ENCODE peak calls at places on chromosome 12, in five cellular contexts. F is lower lobe of right lung, J is colonic mucosa, C is ovary, I is left ventricle myocardium inferior. D is an unnamed sample.
A peak's percentile ranks its signal among the peaks of the same experiment; 100 is the strongest.

GRCh38 chr12:28583771-28584261 is 393.6 kb downstream of the CCDC91 start:
- DNase-seq in F (no peak), J (no peak), C (no peak), I (no peak), D (no peak)

GRCh38 chr12:34401659-34402227 is 379.4 kb downstream of the ALG10 start:
- DNase-seq in F (peak; percentile 38), J (peak; percentile 9), C (peak; percentile 3), I (peak; percentile 11), D (peak; percentile 4)

GRCh38 chr12:96228566-96229248 is 34.5 kb downstream of the ELK3 start:
- DNase-seq in F (no peak), J (no peak), C (no peak), I (no peak), D (no peak)

GRCh38 chr12:123444396-123445026 is 8.0 kb upstream of the RILPL2 start:
- DNase-seq in F (no peak), J (no peak), C (no peak), I (no peak), D (no peak)

GRCh38 chr12:127108360-127109215 is 1158.4 kb upstream of the TMEM132C start:
- DNase-seq in F (peak; percentile 63), J (peak; percentile 58), C (peak; percentile 17), I (peak; percentile 36), D (no peak)

GRCh38 chr12:52677126-52677525 is 3.1 kb downstream of the KRT1 start:
- DNase-seq in F (no peak), J (no peak), C (no peak), I (no peak), D (no peak)

GRCh38 chr12:51460519-51460918 is 35.9 kb downstream of the SLC4A8 start:
- DNase-seq in F (no peak), J (no peak), C (no peak), I (no peak), D (no peak)

GRCh38 chr12:42756841-42757661 is 167.5 kb upstream of the PRICKLE1 start:
- DNase-seq in F (no peak), J (no peak), C (no peak), I (no peak), D (peak; percentile 36)

GRCh38 chr12:55470088-55470830 is at the start of gene OR6C70:
- DNase-seq in F (no peak), J (no peak), C (no peak), I (no peak), D (no peak)

GRCh38 chr12:125530876-125531275 is 465.6 kb downstream of the AACS start:
- DNase-seq in F (no peak), J (no peak), C (no peak), I (no peak), D (no peak)

GRCh38 chr12:56084958-56085543 is 5.1 kb downstream of the ERBB3 start:
- DNase-seq in F (no peak), J (peak; percentile 44), C (no peak), I (no peak), D (no peak)

GRCh38 chr12:114288071-114288470 is 117.9 kb downstream of the TBX5 start:
- DNase-seq in F (no peak), J (no peak), C (no peak), I (no peak), D (no peak)

GRCh38 chr12:110649341-110649847 is 35.5 kb downstream of the TCTN1 start:
- DNase-seq in F (no peak), J (no peak), C (no peak), I (no peak), D (no peak)

GRCh38 chr12:46457958-46458357 is 85.4 kb upstream of the SLC38A2 start:
- DNase-seq in F (no peak), J (no peak), C (no peak), I (no peak), D (no peak)

GRCh38 chr12:131040491-131040890 is 86.8 kb downstream of the ADGRD1 start:
- DNase-seq in F (peak; percentile 33), J (no peak), C (no peak), I (no peak), D (no peak)

GRCh38 chr12:87155616-87156015 is 873.6 kb downstream of the C12orf50 start:
- DNase-seq in F (no peak), J (no peak), C (no peak), I (no peak), D (no peak)

GRCh38 chr12:49212572-49212971 is 23.7 kb upstream of the TUBA1A start:
- DNase-seq in F (no peak), J (no peak), C (no peak), I (no peak), D (peak; percentile 10)

GRCh38 chr12:49933793-49934192 is 16.7 kb upstream of the AQP2 start:
- DNase-seq in F (no peak), J (no peak), C (no peak), I (no peak), D (no peak)

GRCh38 chr12:32107376-32108267 is 975 bp downstream of the BICD1 start:
- DNase-seq in F (no peak), J (peak; percentile 18), C (peak; percentile 46), I (no peak), D (peak; percentile 28)

GRCh38 chr12:55957106-55957859 is 8.6 kb downstream of the PMEL start:
- DNase-seq in F (no peak), J (peak; percentile 79), C (no peak), I (no peak), D (no peak)

GRCh38 chr12:29346764-29347421 is 34.1 kb downstream of the ERGIC2 start:
- DNase-seq in F (no peak), J (no peak), C (no peak), I (no peak), D (no peak)

GRCh38 chr12:66239295-66239694 is 50.3 kb downstream of the IRAK3 start:
- DNase-seq in F (no peak), J (no peak), C (no peak), I (no peak), D (no peak)

GRCh38 chr12:124408822-124409517 is 114.1 kb downstream of the RFLNA start:
- DNase-seq in F (no peak), J (peak; percentile 54), C (no peak), I (no peak), D (no peak)

GRCh38 chr12:21659383-21659782 is 1.7 kb upstream of the LDHB start:
- DNase-seq in F (no peak), J (no peak), C (no peak), I (no peak), D (no peak)

GRCh38 chr12:81284137-81284536 is 206.3 kb downstream of the ACSS3 start:
- DNase-seq in F (no peak), J (no peak), C (no peak), I (no peak), D (no peak)

GRCh38 chr12:124537525-124538193 is 29.8 kb downstream of the NCOR2 start:
- DNase-seq in F (peak; percentile 88), J (no peak), C (no peak), I (no peak), D (no peak)

GRCh38 chr12:28017126-28017872 is 44.8 kb upstream of the PTHLH start:
- DNase-seq in F (no peak), J (no peak), C (no peak), I (no peak), D (no peak)

GRCh38 chr12:92502417-92503028 is 200.3 kb upstream of the PLEKHG7 start:
- DNase-seq in F (no peak), J (no peak), C (peak; percentile 37), I (no peak), D (no peak)

GRCh38 chr12:13887774-13888388 is 93.5 kb downstream of the GRIN2B start:
- DNase-seq in F (no peak), J (peak; percentile 38), C (no peak), I (no peak), D (no peak)
- H3K4me1 ChIP-seq in F (no peaks in the 10 kb centered on the region), J (no peaks in the 10 kb centered on the region), C (no peaks in the 10 kb centered on the region), I (no peaks in the 10 kb centered on the region), D (no peaks in the 10 kb centered on the region)

GRCh38 chr12:25958254-25959068 is at the start of gene RASSF8:
- DNase-seq in F (peak; percentile 79), J (peak; percentile 49), C (peak; percentile 77), I (peak; percentile 77), D (peak; percentile 72)

GRCh38 chr12:25960926-25961325 is 2.4 kb downstream of the RASSF8 start:
- DNase-seq in F (no peak), J (no peak), C (no peak), I (no peak), D (no peak)

GRCh38 chr12:25960176-25960575 is 1.7 kb downstream of the RASSF8 start:
- DNase-seq in F (no peak), J (no peak), C (peak; percentile 36), I (peak; percentile 29), D (no peak)

GRCh38 chr12:25957898-25958253 is 606 bp upstream of the RASSF8 start:
- DNase-seq in F (no peak), J (no peak), C (peak; percentile 58), I (no peak), D (peak; percentile 42)

DNA sequence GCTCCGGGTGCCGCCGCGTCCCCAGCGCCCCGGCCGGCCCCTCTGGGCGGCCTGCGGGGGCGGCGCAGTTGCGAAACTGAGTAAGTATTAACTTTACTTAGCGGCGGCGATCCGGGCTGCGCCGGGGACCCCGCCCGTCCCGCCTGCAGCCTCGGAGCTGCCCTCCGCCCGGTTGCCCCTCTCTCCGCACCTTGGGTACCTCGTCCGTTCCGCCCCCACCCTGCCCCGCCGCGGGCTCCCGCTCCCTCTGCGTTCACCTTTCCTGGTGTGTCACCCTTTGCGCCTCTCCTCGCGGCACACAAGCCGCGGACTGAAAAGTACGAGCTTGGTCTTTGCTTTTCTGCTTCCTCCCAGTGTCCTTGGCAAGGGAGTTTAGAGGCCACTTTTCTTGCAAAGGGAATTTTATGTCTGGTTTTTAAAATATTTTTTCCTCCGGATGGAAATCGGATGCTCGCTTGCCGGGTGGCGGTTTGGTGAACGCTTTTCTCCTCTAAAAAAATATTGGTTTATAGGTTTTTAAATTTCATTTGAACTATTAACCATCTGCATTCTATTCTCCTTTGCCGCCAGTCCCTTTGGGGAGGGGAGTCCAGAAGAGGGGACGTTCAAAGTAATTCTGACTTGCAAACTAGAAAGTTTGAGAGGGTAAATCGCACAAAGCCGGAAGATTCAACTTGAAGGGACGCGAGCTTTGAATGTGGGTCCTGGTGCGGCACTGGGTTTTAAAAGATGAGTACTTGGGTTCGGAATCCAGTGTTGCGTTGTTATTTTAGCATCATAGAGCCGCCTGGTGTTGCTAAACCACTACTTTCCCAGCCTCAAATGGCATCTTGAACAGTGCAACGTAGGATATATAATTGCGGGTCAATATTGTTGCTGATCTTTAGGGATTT is 833 bp downstream of the RASSF8 start:
- DNase-seq in F (peak; percentile 64), J (peak; percentile 48), C (peak; percentile 75), I (peak; percentile 45), D (peak; percentile 71)
- TF ChIP-seq CTCF in F (no peak), J (no peak), C (no peak), I (no peak), D (peak; percentile 27)

GRCh38 chr12:103879048-103879692 is 38.1 kb upstream of the NT5DC3 start:
- DNase-seq in F (no peak), J (no peak), C (no peak), I (no peak), D (no peak)

GRCh38 chr12:103877934-103878510 is 37.0 kb upstream of the NT5DC3 start:
- DNase-seq in F (no peak), J (peak; percentile 66), C (peak; percentile 63), I (no peak), D (peak; percentile 65)

GRCh38 chr12:103881261-103881660 is 40.2 kb upstream of the NT5DC3 start:
- DNase-seq in F (no peak), J (no peak), C (no peak), I (no peak), D (no peak)

GRCh38 chr12:103879878-103880277 is 38.8 kb upstream of the NT5DC3 start:
- DNase-seq in F (no peak), J (no peak), C (no peak), I (no peak), D (no peak)

GRCh38 chr12:103880299-103881142 is 39.5 kb upstream of the NT5DC3 start:
- DNase-seq in F (no peak), J (no peak), C (no peak), I (no peak), D (no peak)
- H3K4me1 ChIP-seq in F (no peaks in the 10 kb centered on the region), J (no peaks in the 10 kb centered on the region), C (no peaks in the 10 kb centered on the region), I (no peaks in the 10 kb centered on the region), D (no peaks in the 10 kb centered on the region)

GRCh38 chr12:117190210-117190781 is at the start of gene FBXO21:
- DNase-seq in F (peak; percentile 92), J (peak; percentile 92), C (peak; percentile 94), I (peak; percentile 91), D (peak; percentile 93)
- TF ChIP-seq CTCF in F (no peak), J (no peak), C (no peak), I (peak; percentile 11), D (no peak)

D was measured in uterus.